ENCODE peak calls at places on chromosomes 16 and 17, in nine cellular contexts. One of them, this sample, is unnamed. For H3K36me3, the result is how much of the 10 kb centered on the place peaks cover.

GRCh38 chr16:85579199-85579598 is 33.9 kb upstream of the GSE1 start:
- DNase-seq in IMR-90: no peak
- DNase-seq in ovary: no peak
- DNase-seq in OCI-LY7: no peak
- DNase-seq in lung: no peak
- DNase-seq in colonic mucosa: no peak
- DNase-seq in heart left ventricle: no peak
- DNase-seq in brain microvascular endothelial cell: no peak
- DNase-seq in CD4-positive, alpha-beta memory T cell: no peak
- DNase-seq in this sample: no peak

GRCh38 chr17:385195-385835 is 32.7 kb upstream of the RPH3AL start:
- DNase-seq in colonic mucosa: peak
- DNase-seq in IMR-90: no peak
- DNase-seq in OCI-LY7: peak
- DNase-seq in ovary: peak
- DNase-seq in CD4-positive, alpha-beta memory T cell: no peak
- DNase-seq in lung: peak
- DNase-seq in heart left ventricle: peak
- DNase-seq in brain microvascular endothelial cell: no peak
- DNase-seq in this sample: no peak

GRCh38 chr16:67800252-67801046 is 5.9 kb downstream of the RANBP10 start:
- DNase-seq in brain microvascular endothelial cell: peak
- DNase-seq in OCI-LY7: no peak
- DNase-seq in ovary: no peak
- DNase-seq in CD4-positive, alpha-beta memory T cell: no peak
- DNase-seq in lung: no peak
- DNase-seq in heart left ventricle: peak
- DNase-seq in colonic mucosa: no peak
- DNase-seq in IMR-90: no peak
- DNase-seq in this sample: no peak

GRCh38 chr17:50290074-50290702 is 15.9 kb downstream of the TMEM92 start:
- DNase-seq in IMR-90: peak
- DNase-seq in OCI-LY7: no peak
- DNase-seq in ovary: peak
- DNase-seq in heart left ventricle: peak
- DNase-seq in colonic mucosa: peak
- DNase-seq in CD4-positive, alpha-beta memory T cell: no peak
- DNase-seq in brain microvascular endothelial cell: peak
- DNase-seq in lung: peak
- DNase-seq in this sample: no peak

GRCh38 chr17:9845306-9845705 is 19.6 kb downstream of the GLP2R start:
- DNase-seq in ovary: no peak
- DNase-seq in CD4-positive, alpha-beta memory T cell: no peak
- DNase-seq in colonic mucosa: no peak
- DNase-seq in heart left ventricle: no peak
- DNase-seq in OCI-LY7: no peak
- DNase-seq in lung: no peak
- DNase-seq in IMR-90: no peak
- DNase-seq in brain microvascular endothelial cell: no peak
- DNase-seq in this sample: no peak

GRCh38 chr16:57916735-57917450 is 54.0 kb downstream of the CNGB1 start:
- DNase-seq in ovary: no peak
- DNase-seq in CD4-positive, alpha-beta memory T cell: no peak
- DNase-seq in lung: no peak
- DNase-seq in colonic mucosa: no peak
- DNase-seq in IMR-90: peak
- DNase-seq in brain microvascular endothelial cell: no peak
- DNase-seq in heart left ventricle: no peak
- DNase-seq in OCI-LY7: no peak
- DNase-seq in this sample: no peak

GRCh38 chr17:52837502-52837901 is 679.0 kb upstream of the CA10 start:
- DNase-seq in OCI-LY7: no peak
- DNase-seq in colonic mucosa: no peak
- DNase-seq in lung: no peak
- DNase-seq in IMR-90: no peak
- DNase-seq in CD4-positive, alpha-beta memory T cell: no peak
- DNase-seq in brain microvascular endothelial cell: no peak
- DNase-seq in heart left ventricle: no peak
- DNase-seq in ovary: no peak
- DNase-seq in this sample: no peak

GRCh38 chr17:56506349-56506748 is 87.2 kb upstream of the NOG start:
- DNase-seq in OCI-LY7: no peak
- DNase-seq in brain microvascular endothelial cell: no peak
- DNase-seq in colonic mucosa: no peak
- DNase-seq in CD4-positive, alpha-beta memory T cell: no peak
- DNase-seq in lung: no peak
- DNase-seq in ovary: no peak
- DNase-seq in heart left ventricle: no peak
- DNase-seq in IMR-90: no peak
- DNase-seq in this sample: no peak

GRCh38 chr16:23453338-23454052 is 506 bp upstream of the COG7 start:
- DNase-seq in heart left ventricle: no peak
- DNase-seq in CD4-positive, alpha-beta memory T cell: no peak
- DNase-seq in lung: no peak
- DNase-seq in OCI-LY7: no peak
- DNase-seq in IMR-90: no peak
- DNase-seq in colonic mucosa: no peak
- DNase-seq in brain microvascular endothelial cell: no peak
- DNase-seq in ovary: peak
- DNase-seq in this sample: no peak

GRCh38 chr17:64110436-64111152 is 19.4 kb downstream of the ERN1 start:
- DNase-seq in OCI-LY7: no peak
- DNase-seq in IMR-90: no peak
- DNase-seq in colonic mucosa: no peak
- DNase-seq in brain microvascular endothelial cell: no peak
- DNase-seq in CD4-positive, alpha-beta memory T cell: no peak
- DNase-seq in heart left ventricle: no peak
- DNase-seq in ovary: no peak
- DNase-seq in lung: no peak
- DNase-seq in this sample: no peak

GRCh38 chr16:84065536-84066132 is 23.0 kb upstream of the SLC38A8 start:
- DNase-seq in OCI-LY7: peak
- DNase-seq in brain microvascular endothelial cell: peak
- DNase-seq in CD4-positive, alpha-beta memory T cell: peak
- DNase-seq in IMR-90: peak
- DNase-seq in colonic mucosa: peak
- DNase-seq in lung: no peak
- DNase-seq in heart left ventricle: no peak
- DNase-seq in ovary: no peak
- DNase-seq in this sample: peak

GRCh38 chr17:40000161-40000560 is 15.1 kb upstream of the CSF3 start:
- DNase-seq in colonic mucosa: no peak
- DNase-seq in IMR-90: no peak
- DNase-seq in ovary: no peak
- DNase-seq in CD4-positive, alpha-beta memory T cell: no peak
- DNase-seq in heart left ventricle: no peak
- DNase-seq in OCI-LY7: no peak
- DNase-seq in lung: no peak
- DNase-seq in brain microvascular endothelial cell: no peak
- DNase-seq in this sample: no peak

GRCh38 chr16:27802664-27803450 is 252.9 kb downstream of the KATNIP start:
- DNase-seq in ovary: no peak
- DNase-seq in OCI-LY7: no peak
- DNase-seq in heart left ventricle: no peak
- DNase-seq in CD4-positive, alpha-beta memory T cell: no peak
- DNase-seq in lung: no peak
- DNase-seq in brain microvascular endothelial cell: no peak
- DNase-seq in IMR-90: no peak
- DNase-seq in colonic mucosa: no peak
- DNase-seq in this sample: no peak
- H3K36me3 ChIP-seq in ovary: under half
- H3K36me3 ChIP-seq in OCI-LY7: under half
- H3K36me3 ChIP-seq in heart left ventricle: under half
- H3K36me3 ChIP-seq in CD4-positive, alpha-beta memory T cell: under half
- H3K36me3 ChIP-seq in lung: under half
- H3K36me3 ChIP-seq in brain microvascular endothelial cell: under half
- H3K36me3 ChIP-seq in IMR-90: under half
- H3K36me3 ChIP-seq in colonic mucosa: under half
- H3K36me3 ChIP-seq in this sample: under half

GRCh38 chr16:11797166-11797956 is at the start of gene ZC3H7A:
- DNase-seq in colonic mucosa: peak
- DNase-seq in brain microvascular endothelial cell: peak
- DNase-seq in CD4-positive, alpha-beta memory T cell: peak
- DNase-seq in lung: peak
- DNase-seq in heart left ventricle: peak
- DNase-seq in OCI-LY7: peak
- DNase-seq in ovary: peak
- DNase-seq in IMR-90: peak
- DNase-seq in this sample: peak

GRCh38 chr16:11799509-11800384 is 2.7 kb upstream of the ZC3H7A start:
- DNase-seq in colonic mucosa: no peak
- DNase-seq in ovary: no peak
- DNase-seq in heart left ventricle: no peak
- DNase-seq in OCI-LY7: peak
- DNase-seq in IMR-90: no peak
- DNase-seq in lung: no peak
- DNase-seq in brain microvascular endothelial cell: no peak
- DNase-seq in CD4-positive, alpha-beta memory T cell: no peak
- DNase-seq in this sample: no peak

GRCh38 chr16:11799017-11799381 is 1.9 kb upstream of the ZC3H7A start:
- DNase-seq in lung: no peak
- DNase-seq in colonic mucosa: no peak
- DNase-seq in heart left ventricle: no peak
- DNase-seq in IMR-90: no peak
- DNase-seq in ovary: no peak
- DNase-seq in OCI-LY7: no peak
- DNase-seq in brain microvascular endothelial cell: no peak
- DNase-seq in CD4-positive, alpha-beta memory T cell: no peak
- DNase-seq in this sample: no peak

GRCh38 chr16:11796227-11797165 is 562 bp downstream of the ZC3H7A start:
- DNase-seq in ovary: peak
- DNase-seq in heart left ventricle: peak
- DNase-seq in colonic mucosa: peak
- DNase-seq in OCI-LY7: peak
- DNase-seq in brain microvascular endothelial cell: no peak
- DNase-seq in lung: peak
- DNase-seq in IMR-90: peak
- DNase-seq in CD4-positive, alpha-beta memory T cell: peak
- DNase-seq in this sample: peak

DNA sequence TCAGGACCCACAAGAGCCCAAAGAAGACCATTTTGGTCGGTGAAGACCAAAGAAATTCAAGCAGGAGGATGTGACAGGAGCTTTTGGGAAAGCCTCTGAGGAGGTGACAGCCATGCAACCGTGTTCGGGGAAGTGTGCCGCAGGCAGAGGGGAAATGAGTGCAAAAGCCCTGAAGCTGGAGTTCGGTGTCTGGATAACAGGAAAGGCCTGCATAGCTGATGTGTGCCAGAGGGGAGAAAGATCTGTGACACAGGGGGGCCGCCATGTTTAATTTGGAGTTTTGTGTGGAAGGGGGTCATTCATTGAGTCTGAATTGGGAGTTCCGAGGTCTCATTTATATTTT is 870 bp upstream of the ZC3H7A start:
- DNase-seq in ovary: no peak
- DNase-seq in heart left ventricle: no peak
- DNase-seq in IMR-90: no peak
- DNase-seq in colonic mucosa: peak
- DNase-seq in brain microvascular endothelial cell: no peak
- DNase-seq in OCI-LY7: peak
- DNase-seq in lung: no peak
- DNase-seq in CD4-positive, alpha-beta memory T cell: no peak
- DNase-seq in this sample: no peak
- H3K36me3 ChIP-seq in ovary: under half
- H3K36me3 ChIP-seq in heart left ventricle: under half
- H3K36me3 ChIP-seq in IMR-90: under half
- H3K36me3 ChIP-seq in colonic mucosa: under half
- H3K36me3 ChIP-seq in brain microvascular endothelial cell: under half
- H3K36me3 ChIP-seq in OCI-LY7: under half
- H3K36me3 ChIP-seq in lung: under half
- H3K36me3 ChIP-seq in CD4-positive, alpha-beta memory T cell: under half
- H3K36me3 ChIP-seq in this sample: under half

GRCh38 chr17:16120937-16121336 is 94.4 kb downstream of the NCOR1 start:
- DNase-seq in ovary: no peak
- DNase-seq in CD4-positive, alpha-beta memory T cell: no peak
- DNase-seq in lung: no peak
- DNase-seq in heart left ventricle: no peak
- DNase-seq in brain microvascular endothelial cell: no peak
- DNase-seq in OCI-LY7: no peak
- DNase-seq in colonic mucosa: no peak
- DNase-seq in IMR-90: no peak
- DNase-seq in this sample: no peak

GRCh38 chr17:16121915-16122314 is 93.4 kb downstream of the NCOR1 start:
- DNase-seq in CD4-positive, alpha-beta memory T cell: no peak
- DNase-seq in ovary: no peak
- DNase-seq in brain microvascular endothelial cell: no peak
- DNase-seq in heart left ventricle: no peak
- DNase-seq in colonic mucosa: no peak
- DNase-seq in lung: no peak
- DNase-seq in IMR-90: peak
- DNase-seq in OCI-LY7: no peak
- DNase-seq in this sample: no peak

GRCh38 chr17:16117149-16117548 is 98.2 kb downstream of the NCOR1 start:
- DNase-seq in OCI-LY7: no peak
- DNase-seq in heart left ventricle: no peak
- DNase-seq in colonic mucosa: no peak
- DNase-seq in lung: no peak
- DNase-seq in CD4-positive, alpha-beta memory T cell: no peak
- DNase-seq in IMR-90: no peak
- DNase-seq in brain microvascular endothelial cell: no peak
- DNase-seq in ovary: no peak
- DNase-seq in this sample: no peak

GRCh38 chr17:16123531-16123930 is 91.8 kb downstream of the NCOR1 start:
- DNase-seq in heart left ventricle: no peak
- DNase-seq in IMR-90: no peak
- DNase-seq in OCI-LY7: no peak
- DNase-seq in CD4-positive, alpha-beta memory T cell: no peak
- DNase-seq in lung: no peak
- DNase-seq in brain microvascular endothelial cell: no peak
- DNase-seq in colonic mucosa: no peak
- DNase-seq in ovary: no peak
- DNase-seq in this sample: no peak

GRCh38 chr17:16122697-16123434 is 92.5 kb downstream of the NCOR1 start:
- DNase-seq in ovary: no peak
- DNase-seq in IMR-90: peak
- DNase-seq in brain microvascular endothelial cell: no peak
- DNase-seq in colonic mucosa: no peak
- DNase-seq in lung: no peak
- DNase-seq in CD4-positive, alpha-beta memory T cell: no peak
- DNase-seq in OCI-LY7: no peak
- DNase-seq in heart left ventricle: no peak
- DNase-seq in this sample: no peak
- H3K36me3 ChIP-seq in ovary: under half
- H3K36me3 ChIP-seq in IMR-90: under half
- H3K36me3 ChIP-seq in brain microvascular endothelial cell: under half
- H3K36me3 ChIP-seq in colonic mucosa: under half
- H3K36me3 ChIP-seq in lung: under half
- H3K36me3 ChIP-seq in CD4-positive, alpha-beta memory T cell: under half
- H3K36me3 ChIP-seq in OCI-LY7: half or more
- H3K36me3 ChIP-seq in heart left ventricle: half or more
- H3K36me3 ChIP-seq in this sample: under half

DNA sequence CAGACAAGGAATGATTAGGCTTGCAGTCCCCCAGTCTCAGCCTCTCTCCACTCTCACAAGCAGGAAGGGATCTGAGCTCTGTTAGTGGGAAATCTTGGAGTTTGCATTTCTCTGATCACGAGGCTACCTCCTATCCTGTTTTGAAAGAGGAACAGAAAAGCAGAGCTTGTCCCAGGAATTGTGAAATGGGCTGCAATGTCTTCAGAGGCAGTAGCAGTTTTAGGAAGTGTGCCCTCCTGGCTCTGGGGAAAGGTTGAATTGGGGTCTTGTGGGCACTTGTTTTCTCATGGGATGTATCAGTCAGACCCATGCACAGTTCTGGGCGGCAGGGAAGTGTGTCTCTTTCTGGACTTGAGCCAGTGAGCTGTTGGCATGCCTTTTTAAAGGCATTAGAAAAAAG is 22.8 kb downstream of the NUP85 start:
- DNase-seq in CD4-positive, alpha-beta memory T cell: no peak
- DNase-seq in OCI-LY7: no peak
- DNase-seq in IMR-90: no peak
- DNase-seq in lung: peak
- DNase-seq in ovary: no peak
- DNase-seq in heart left ventricle: no peak
- DNase-seq in brain microvascular endothelial cell: no peak
- DNase-seq in colonic mucosa: no peak
- DNase-seq in this sample: no peak
- H3K36me3 ChIP-seq in CD4-positive, alpha-beta memory T cell: half or more
- H3K36me3 ChIP-seq in OCI-LY7: half or more
- H3K36me3 ChIP-seq in IMR-90: half or more
- H3K36me3 ChIP-seq in lung: under half
- H3K36me3 ChIP-seq in ovary: under half
- H3K36me3 ChIP-seq in heart left ventricle: half or more
- H3K36me3 ChIP-seq in brain microvascular endothelial cell: half or more
- H3K36me3 ChIP-seq in colonic mucosa: under half
- H3K36me3 ChIP-seq in this sample: half or more